ENCODE peak calls at places on chromosomes 2 and 18, in four cellular contexts. L is left lung, N is cardiac fibroblast, I is BE2C. O is an unnamed sample.

GRCh38 chr2:203714112-203714511 is 7.7 kb downstream of the CD28 start:
- DNase-seq in L (no peak), N (no peak), I (no peak), O (no peak)

GRCh38 chr2:221792971-221793670 is 221.0 kb upstream of the EPHA4 start:
- DNase-seq in L (no peak), N (no peak), I (no peak), O (no peak)

GRCh38 chr2:130376433-130377293 is 20.8 kb downstream of the PTPN18 start:
- DNase-seq in L (no peak), N (no peak), I (no peak), O (no peak)

GRCh38 chr2:100964706-100965269 is 37.3 kb upstream of the RPL31 start:
- DNase-seq in L (no peak), N (no peak), I (no peak), O (no peak)

GRCh38 chr18:6627621-6628020 is 101.9 kb upstream of the ARHGAP28 start:
- DNase-seq in L (no peak), N (peak), I (no peak), O (peak)

GRCh38 chr18:3547891-3548615 is 98.1 kb downstream of the TGIF1 start:
- DNase-seq in L (no peak), N (no peak), I (no peak), O (no peak)

GRCh38 chr2:30691948-30692828 is 115.1 kb downstream of the CAPN13 start:
- DNase-seq in L (no peak), N (peak), I (no peak), O (no peak)

GRCh38 chr2:53913721-53914120 is 54.0 kb upstream of the GPR75 start:
- DNase-seq in L (no peak), N (peak), I (no peak), O (peak)

GRCh38 chr2:189178726-189179606 is 595 bp downstream of the COL5A2 start:
- DNase-seq in L (no peak), N (peak), I (no peak), O (peak)

GRCh38 chr2:117712686-117713085 is 101.8 kb upstream of the DDX18 start:
- DNase-seq in L (no peak), N (no peak), I (no peak), O (no peak)

GRCh38 chr2:235139956-235140800 is 188.4 kb downstream of the SH3BP4 start:
- DNase-seq in L (no peak), N (no peak), I (no peak), O (no peak)

GRCh38 chr2:27735263-27735904 is 36.1 kb upstream of the MRPL33 start:
- DNase-seq in L (peak), N (peak), I (no peak), O (no peak)

GRCh38 chr2:190858817-190859216 is 21.8 kb upstream of the GLS start:
- DNase-seq in L (no peak), N (peak), I (no peak), O (peak)

GRCh38 chr2:84735383-84735782 is 145.5 kb downstream of the TRABD2A start:
- DNase-seq in L (no peak), N (no peak), I (no peak), O (no peak)

GRCh38 chr2:221235941-221236340 is 336.2 kb downstream of the EPHA4 start:
- DNase-seq in L (no peak), N (no peak), I (no peak), O (no peak)

GRCh38 chr2:227370791-227371312 is 8.3 kb downstream of the TM4SF20 start:
- DNase-seq in L (peak), N (peak), I (no peak), O (peak)

GRCh38 chr18:50161806-50162205 is 33.1 kb downstream of the MYO5B start:
- DNase-seq in L (no peak), N (no peak), I (no peak), O (no peak)

GRCh38 chr2:137302957-137303356 is 537.6 kb downstream of the THSD7B start:
- DNase-seq in L (no peak), N (no peak), I (no peak), O (no peak)

GRCh38 chr2:101737478-101738240 is 40.2 kb downstream of the MAP4K4 start:
- DNase-seq in L (no peak), N (peak), I (no peak), O (no peak)

GRCh38 chr18:49022311-49023280 is 71.8 kb upstream of the SMAD7 start:
- DNase-seq in L (no peak), N (no peak), I (no peak), O (no peak)

GRCh38 chr18:49020621-49021021 is 69.9 kb upstream of the SMAD7 start:
- DNase-seq in L (peak), N (no peak), I (no peak), O (no peak)

GRCh38 chr18:49021076-49021432 is 70.3 kb upstream of the SMAD7 start:
- DNase-seq in L (no peak), N (no peak), I (no peak), O (no peak)

GRCh38 chr18:49020129-49020528 is 69.4 kb upstream of the SMAD7 start:
- DNase-seq in L (peak), N (no peak), I (no peak), O (no peak)

GRCh38 chr18:49021433-49022129 is 70.8 kb upstream of the SMAD7 start:
- DNase-seq in L (peak), N (peak), I (peak), O (no peak)
- TF ChIP-seq CTCF in L (peak), N (peak), I (peak), O (peak)

GRCh38 chr2:176637134-176637496 is 367.9 kb downstream of the MTX2 start:
- DNase-seq in L (no peak), N (no peak), I (no peak), O (no peak)
- H3K4me3 ChIP-seq in L (peak), N (peak), I (peak), O (peak)

DNA sequence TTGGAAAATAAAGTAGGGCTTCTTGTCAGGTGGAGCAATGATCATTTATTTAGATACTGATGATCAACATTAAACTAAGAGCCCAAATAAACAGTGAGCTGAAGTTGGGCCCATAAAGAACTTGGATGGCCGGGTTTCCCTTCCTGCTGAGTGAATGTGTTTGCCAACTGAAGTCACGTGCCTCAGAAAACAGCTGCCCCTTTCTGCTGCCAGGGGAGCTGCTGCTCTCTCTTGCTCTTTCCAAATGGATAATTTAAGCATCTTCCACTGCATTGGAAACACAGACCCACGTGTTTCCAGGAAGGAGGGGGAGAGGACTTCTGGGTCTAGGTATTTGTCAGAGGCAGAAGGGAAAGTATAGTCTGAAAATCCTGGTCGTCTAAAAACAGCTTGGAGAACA is 22.9 kb upstream of the NCKAP5 start:
- DNase-seq in L (no peak), N (peak), I (peak), O (peak)
- TF ChIP-seq CTCF in L (no peak), N (no peak), I (no peak), O (peak)

GRCh38 chr2:233061007-233061590 is 957 bp downstream of the INPP5D start:
- DNase-seq in L (no peak), N (no peak), I (no peak), O (no peak)

GRCh38 chr2:233059547-233059796 is 670 bp upstream of the INPP5D start:
- DNase-seq in L (no peak), N (no peak), I (no peak), O (no peak)

GRCh38 chr2:233060500-233061006 is 411 bp downstream of the INPP5D start:
- DNase-seq in L (no peak), N (no peak), I (no peak), O (no peak)

GRCh38 chr2:233058717-233059546 is 1.2 kb upstream of the INPP5D start:
- DNase-seq in L (no peak), N (no peak), I (no peak), O (no peak)

GRCh38 chr2:233059797-233060499 is at the start of gene INPP5D:
- DNase-seq in L (peak), N (no peak), I (no peak), O (no peak)
- H3K4me3 ChIP-seq in L (peak), N (no peak), I (no peak), O (no peak)

GRCh38 chr2:105399207-105399861 is 483 bp upstream of the FHL2 start:
- DNase-seq in L (no peak), N (no peak), I (no peak), O (no peak)
- TF ChIP-seq CTCF in L (no peak), N (no peak), I (no peak), O (no peak)

GRCh38 chr18:46333371-46334199 is 229.4 kb downstream of the HAUS1 start:
- DNase-seq in L (no peak), N (peak), I (peak), O (no peak)
- H3K4me3 ChIP-seq in L (peak), N (peak), I (peak), O (peak)